ENCODE peak calls at places on chromosomes 11 and 22, in seven cellular contexts. G, N, H, O, X, V and L are unnamed samples.

GRCh38 chr22:21945453-21946261 is 7.0 kb downstream of the PPM1F start:
- DNase-seq in O (no peak), X (no peak), N (no peak), H (no peak), V (no peak), G (no peak), L (no peak)

GRCh38 chr22:39498368-39498767 is 3.7 kb upstream of the MIEF1 start:
- DNase-seq in V (no peak), H (no peak), N (no peak), X (no peak), G (no peak), O (no peak), L (no peak)

GRCh38 chr11:106733518-106734162 is 284.6 kb downstream of the GUCY1A2 start:
- DNase-seq in X (no peak), N (no peak), V (no peak), H (no peak), G (no peak), O (no peak), L (no peak)

GRCh38 chr11:47869548-47870393 is 21.6 kb upstream of the NUP160 start:
- DNase-seq in V (peak), X (no peak), O (no peak), N (no peak), H (no peak), G (no peak), L (no peak)

GRCh38 chr22:44686873-44687600 is 15.0 kb upstream of the PRR5 start:
- DNase-seq in V (peak), H (no peak), O (no peak), N (no peak), X (no peak), G (no peak), L (no peak)

GRCh38 chr22:25388866-25389540 is 169.6 kb downstream of the CRYBB2 start:
- DNase-seq in X (no peak), N (no peak), O (no peak), V (no peak), G (no peak), H (no peak), L (no peak)

GRCh38 chr11:16775604-16776283 is 37.3 kb downstream of the C11orf58 start:
- DNase-seq in N (no peak), V (peak), O (no peak), G (no peak), X (no peak), H (no peak), L (no peak)

GRCh38 chr11:63766501-63767270 is 1.9 kb downstream of the ZFTA start:
- DNase-seq in O (peak), V (no peak), G (peak), N (no peak), X (peak), H (no peak), L (peak)

GRCh38 chr11:86418929-86419328 is 44.2 kb downstream of the CCDC81 start:
- DNase-seq in G (no peak), H (no peak), X (no peak), O (no peak), V (peak), N (no peak), L (no peak)

GRCh38 chr11:117970400-117971024 is 15.7 kb upstream of the IL10RA start:
- DNase-seq in V (no peak), H (no peak), O (no peak), N (no peak), X (no peak), G (no peak), L (peak)

GRCh38 chr22:48920776-48921241 is 906.9 kb downstream of the BRD1 start:
- DNase-seq in H (no peak), N (no peak), V (no peak), O (no peak), X (no peak), G (no peak), L (no peak)

GRCh38 chr11:34184505-34185015 is 79.1 kb downstream of the NAT10 start:
- DNase-seq in V (no peak), O (no peak), X (no peak), N (no peak), H (no peak), G (no peak), L (no peak)

GRCh38 chr22:22886546-22886945 is 1.1 kb upstream of the IGLL5 start:
- DNase-seq in H (peak), X (no peak), N (no peak), O (no peak), V (no peak), G (no peak), L (no peak)

GRCh38 chr11:96211433-96211832 is 131.6 kb downstream of the MAML2 start:
- DNase-seq in N (no peak), X (no peak), O (no peak), H (no peak), V (no peak), G (no peak), L (no peak)

GRCh38 chr22:45978275-45978713 is 1.3 kb upstream of the WNT7B start:
- DNase-seq in N (no peak), X (no peak), G (no peak), H (no peak), O (no peak), V (no peak), L (no peak)

GRCh38 chr22:40289991-40290459 is 56.3 kb upstream of the ADSL start:
- DNase-seq in G (no peak), X (no peak), V (no peak), H (peak), N (no peak), O (no peak), L (peak)

GRCh38 chr11:18394928-18395734 is 768 bp downstream of the LDHA start:
- DNase-seq in V (no peak), X (peak), O (peak), G (peak), N (peak), H (peak), L (no peak)

GRCh38 chr11:61814242-61814957 is 2.4 kb downstream of the FADS1 start:
- DNase-seq in N (no peak), G (no peak), H (no peak), O (peak), X (peak), V (peak), L (no peak)

GRCh38 chr11:130915556-130916237 is 582 bp downstream of the SNX19 start:
- DNase-seq in V (no peak), O (peak), G (peak), X (no peak), H (peak), N (no peak), L (no peak)

GRCh38 chr11:73342633-73343032 is 33.6 kb upstream of the RELT start:
- DNase-seq in V (no peak), X (peak), G (no peak), N (no peak), O (peak), H (no peak), L (no peak)

GRCh38 chr11:91997178-91997577 is 227.4 kb upstream of the FAT3 start:
- DNase-seq in V (no peak), H (no peak), G (no peak), N (no peak), X (no peak), O (no peak), L (no peak)

GRCh38 chr11:114195981-114196731 is 100.0 kb upstream of the NNMT start:
- DNase-seq in G (no peak), V (no peak), N (no peak), H (peak), O (no peak), X (no peak), L (peak)

GRCh38 chr22:40178417-40179409 is 988 bp downstream of the TNRC6B start:
- DNase-seq in X (peak), H (no peak), O (peak), G (no peak), N (no peak), V (peak), L (no peak)

GRCh38 chr11:35321532-35322320 is 97.6 kb downstream of the SLC1A2 start:
- DNase-seq in H (no peak), X (no peak), G (no peak), O (no peak), N (no peak), V (peak), L (no peak)

GRCh38 chr11:120268686-120269085 is 28.7 kb downstream of the POU2F3 start:
- DNase-seq in N (no peak), V (no peak), X (no peak), O (no peak), H (no peak), G (no peak), L (no peak)

GRCh38 chr11:35605691-35606090 is 12.6 kb upstream of the FJX1 start:
- DNase-seq in N (no peak), G (no peak), O (no peak), H (no peak), V (peak), X (no peak), L (no peak)

GRCh38 chr11:96145163-96145585 is 197.8 kb downstream of the MAML2 start:
- DNase-seq in V (peak), X (no peak), G (no peak), O (no peak), N (no peak), H (no peak), L (no peak)

GRCh38 chr11:450809-451451 is 851 bp downstream of the PTDSS2 start:
- DNase-seq in X (peak), G (peak), O (peak), N (peak), H (peak), V (peak), L (peak)
- TF ChIP-seq CTCF in X (no peak), G (no peak), O (peak), N (peak), H (peak), V (peak), L (no peak)

GRCh38 chr11:132992838-132993680 is 539.2 kb downstream of the OPCML start:
- DNase-seq in H (no peak), O (peak), N (no peak), V (peak), X (no peak), G (no peak), L (no peak)
- TF ChIP-seq CTCF in H (no peak), O (no peak), N (no peak), V (peak), X (no peak), G (no peak), L (no peak)

GRCh38 chr11:32288276-32288675 is 147.1 kb downstream of the WT1 start:
- DNase-seq in N (no peak), O (no peak), G (no peak), X (no peak), H (no peak), V (no peak), L (no peak)
- TF ChIP-seq CTCF in N (no peak), O (peak), G (no peak), X (no peak), H (peak), V (no peak), L (no peak)

DNA sequence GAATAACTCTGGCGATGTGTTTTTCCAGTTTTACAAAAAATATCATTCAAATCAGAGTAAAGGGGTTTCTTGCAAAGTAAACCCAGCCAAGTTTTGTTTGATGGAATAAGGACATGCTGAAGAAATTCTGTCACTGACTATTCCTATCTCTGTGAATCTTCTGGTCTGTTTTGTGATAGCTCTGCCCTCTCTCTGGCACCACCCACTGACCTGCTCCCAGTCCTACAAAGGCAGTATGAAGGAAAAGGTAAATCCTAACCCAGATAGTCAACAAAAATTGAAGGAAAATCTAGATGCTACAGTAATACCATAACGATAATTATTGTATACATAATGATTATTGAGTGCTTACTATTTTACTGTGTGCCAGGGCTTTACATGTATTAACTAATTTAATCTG is 76.3 kb upstream of the TP53AIP1 start:
- DNase-seq in N (no peak), V (no peak), G (no peak), X (no peak), H (no peak), O (no peak), L (no peak)
- TF ChIP-seq CTCF in N (no peak), V (no peak), G (no peak), X (no peak), H (no peak), O (no peak), L (no peak)

DNA sequence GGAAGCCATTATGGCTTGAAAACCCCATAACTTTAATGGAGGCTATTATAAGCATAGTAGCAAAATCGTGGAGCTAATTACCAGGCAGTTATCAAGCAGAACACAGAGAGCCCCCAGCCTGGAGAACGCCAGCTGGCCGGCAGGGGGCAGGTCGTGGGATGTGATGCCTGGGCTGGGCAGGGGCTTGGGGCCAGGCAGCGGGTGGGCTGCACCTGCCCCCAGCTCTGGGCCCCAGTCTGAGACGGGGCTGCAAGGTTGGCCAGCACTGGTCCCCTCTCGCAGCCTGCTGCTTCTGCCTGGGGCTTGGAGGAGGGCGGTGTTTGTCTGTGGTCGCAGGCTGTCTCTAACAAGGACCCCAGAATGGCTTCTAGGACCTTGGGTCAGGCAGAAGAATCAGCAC is 20.9 kb downstream of the B3GAT1 start:
- DNase-seq in N (no peak), V (no peak), O (no peak), H (no peak), G (no peak), X (no peak), L (no peak)
- TF ChIP-seq CTCF in N (no peak), V (no peak), O (no peak), H (no peak), G (no peak), X (no peak), L (no peak)

DNA sequence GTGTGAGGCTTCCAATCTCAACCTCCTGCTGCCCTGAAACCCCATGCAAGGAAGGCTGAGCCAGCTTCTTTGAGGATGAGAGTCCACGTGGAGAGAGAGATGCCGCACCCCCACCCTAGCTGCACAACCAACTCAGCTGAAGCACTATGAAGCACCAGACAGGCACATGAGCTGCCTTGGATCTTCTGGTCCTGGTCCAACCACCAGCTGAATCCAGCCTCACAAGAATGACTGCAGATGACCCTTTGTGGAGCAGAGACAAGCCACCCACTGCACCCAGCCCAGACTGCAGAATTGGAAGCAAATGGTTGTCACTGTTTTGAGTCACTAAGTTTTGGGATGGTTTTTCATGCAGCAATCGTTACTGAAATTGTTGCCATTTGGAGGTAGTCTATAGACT is 149.6 kb upstream of the SYT13 start:
- DNase-seq in N (no peak), V (no peak), X (no peak), O (no peak), H (no peak), G (no peak), L (no peak)
- TF ChIP-seq CTCF in N (no peak), V (no peak), X (no peak), O (no peak), H (no peak), G (no peak), L (no peak)